ENCODE peak calls at places on chromosomes 16 and 17, in seven cellular contexts. One of them, this sample, is unnamed.

GRCh38 chr17:61485067-61485775 is 33.0 kb downstream of the TBX4 start:
- DNase-seq in H9: no peak
- DNase-seq in IMR-90: peak
- DNase-seq in neuronal stem cell: no peak
- DNase-seq in mesenchymal stem cell: no peak
- DNase-seq in mesendoderm: no peak
- DNase-seq in H1: no peak
- DNase-seq in this sample: no peak

GRCh38 chr17:49101054-49101534 is 31.5 kb upstream of the B4GALNT2 start:
- DNase-seq in H9: no peak
- DNase-seq in IMR-90: peak
- DNase-seq in neuronal stem cell: no peak
- DNase-seq in mesenchymal stem cell: peak
- DNase-seq in mesendoderm: peak
- DNase-seq in H1: no peak
- DNase-seq in this sample: peak

GRCh38 chr17:15516150-15516549 is 47.1 kb downstream of the TVP23C start:
- DNase-seq in H9: no peak
- DNase-seq in IMR-90: peak
- DNase-seq in neuronal stem cell: no peak
- DNase-seq in mesenchymal stem cell: peak
- DNase-seq in mesendoderm: no peak
- DNase-seq in H1: no peak
- DNase-seq in this sample: no peak

GRCh38 chr16:49437344-49437743 is 63.7 kb downstream of the C16orf78 start:
- DNase-seq in H9: no peak
- DNase-seq in IMR-90: no peak
- DNase-seq in neuronal stem cell: no peak
- DNase-seq in mesenchymal stem cell: no peak
- DNase-seq in mesendoderm: no peak
- DNase-seq in H1: no peak
- DNase-seq in this sample: no peak

GRCh38 chr16:52741386-52741785 is 194.4 kb upstream of the TOX3 start:
- DNase-seq in H9: peak
- DNase-seq in IMR-90: no peak
- DNase-seq in neuronal stem cell: peak
- DNase-seq in mesenchymal stem cell: no peak
- DNase-seq in mesendoderm: peak
- DNase-seq in H1: no peak
- DNase-seq in this sample: no peak

GRCh38 chr16:74999683-75000480 is 1.1 kb downstream of the ZNRF1 start:
- DNase-seq in H9: peak
- DNase-seq in IMR-90: no peak
- DNase-seq in neuronal stem cell: no peak
- DNase-seq in mesenchymal stem cell: peak
- DNase-seq in mesendoderm: peak
- DNase-seq in H1: peak
- DNase-seq in this sample: peak

GRCh38 chr17:72266099-72266852 is 145.5 kb downstream of the SOX9 start:
- DNase-seq in H9: no peak
- DNase-seq in IMR-90: no peak
- DNase-seq in neuronal stem cell: no peak
- DNase-seq in mesenchymal stem cell: no peak
- DNase-seq in mesendoderm: no peak
- DNase-seq in H1: no peak
- DNase-seq in this sample: no peak

GRCh38 chr17:28405632-28406477 is at the start of gene SLC46A1:
- DNase-seq in H9: peak
- DNase-seq in IMR-90: no peak
- DNase-seq in neuronal stem cell: no peak
- DNase-seq in mesenchymal stem cell: peak
- DNase-seq in mesendoderm: peak
- DNase-seq in H1: peak
- DNase-seq in this sample: peak

GRCh38 chr17:73644145-73645049 is at the start of gene SDK2:
- DNase-seq in H9: no peak
- DNase-seq in IMR-90: no peak
- DNase-seq in neuronal stem cell: peak
- DNase-seq in mesenchymal stem cell: peak
- DNase-seq in mesendoderm: peak
- DNase-seq in H1: peak
- DNase-seq in this sample: peak

GRCh38 chr16:80569440-80570105 is 28.8 kb downstream of the DYNLRB2 start:
- DNase-seq in H9: no peak
- DNase-seq in IMR-90: peak
- DNase-seq in neuronal stem cell: no peak
- DNase-seq in mesenchymal stem cell: no peak
- DNase-seq in mesendoderm: no peak
- DNase-seq in H1: no peak
- DNase-seq in this sample: no peak

GRCh38 chr17:29495011-29495410 is 71.8 kb downstream of the ABHD15 start:
- DNase-seq in H9: no peak
- DNase-seq in IMR-90: peak
- DNase-seq in neuronal stem cell: no peak
- DNase-seq in mesenchymal stem cell: peak
- DNase-seq in mesendoderm: no peak
- DNase-seq in H1: no peak
- DNase-seq in this sample: peak

GRCh38 chr16:86852135-86852534 is 273.8 kb downstream of the FOXL1 start:
- DNase-seq in H9: no peak
- DNase-seq in IMR-90: no peak
- DNase-seq in neuronal stem cell: no peak
- DNase-seq in mesenchymal stem cell: no peak
- DNase-seq in mesendoderm: no peak
- DNase-seq in H1: no peak
- DNase-seq in this sample: no peak

GRCh38 chr17:57372156-57372555 is 115.8 kb downstream of the MSI2 start:
- DNase-seq in H9: no peak
- DNase-seq in IMR-90: peak
- DNase-seq in neuronal stem cell: no peak
- DNase-seq in mesenchymal stem cell: peak
- DNase-seq in mesendoderm: no peak
- DNase-seq in H1: no peak
- DNase-seq in this sample: no peak

GRCh38 chr17:81923302-81924260 is 4.0 kb downstream of the MAFG start:
- DNase-seq in H9: peak
- DNase-seq in IMR-90: peak
- DNase-seq in neuronal stem cell: no peak
- DNase-seq in mesenchymal stem cell: peak
- DNase-seq in mesendoderm: peak
- DNase-seq in H1: no peak
- DNase-seq in this sample: no peak

GRCh38 chr16:88527937-88528743 is 42.1 kb upstream of the ZC3H18 start:
- DNase-seq in H9: no peak
- DNase-seq in IMR-90: no peak
- DNase-seq in neuronal stem cell: no peak
- DNase-seq in mesenchymal stem cell: no peak
- DNase-seq in mesendoderm: no peak
- DNase-seq in H1: no peak
- DNase-seq in this sample: no peak

GRCh38 chr16:26569793-26570192 is 496.9 kb upstream of the C16orf82 start:
- DNase-seq in H9: peak
- DNase-seq in IMR-90: no peak
- DNase-seq in neuronal stem cell: peak
- DNase-seq in mesenchymal stem cell: no peak
- DNase-seq in mesendoderm: peak
- DNase-seq in H1: no peak
- DNase-seq in this sample: peak

GRCh38 chr17:19621697-19622096 is 26.9 kb upstream of the ALDH3A2 start:
- DNase-seq in H9: no peak
- DNase-seq in IMR-90: no peak
- DNase-seq in neuronal stem cell: no peak
- DNase-seq in mesenchymal stem cell: no peak
- DNase-seq in mesendoderm: no peak
- DNase-seq in H1: no peak
- DNase-seq in this sample: no peak

GRCh38 chr17:19630651-19631050 is 17.9 kb upstream of the ALDH3A2 start:
- DNase-seq in H9: no peak
- DNase-seq in IMR-90: no peak
- DNase-seq in neuronal stem cell: no peak
- DNase-seq in mesenchymal stem cell: no peak
- DNase-seq in mesendoderm: no peak
- DNase-seq in H1: no peak
- DNase-seq in this sample: no peak

GRCh38 chr17:19629449-19629848 is 19.1 kb upstream of the ALDH3A2 start:
- DNase-seq in H9: no peak
- DNase-seq in IMR-90: no peak
- DNase-seq in neuronal stem cell: no peak
- DNase-seq in mesenchymal stem cell: no peak
- DNase-seq in mesendoderm: no peak
- DNase-seq in H1: no peak
- DNase-seq in this sample: no peak

GRCh38 chr17:19630035-19630434 is 18.5 kb upstream of the ALDH3A2 start:
- DNase-seq in H9: no peak
- DNase-seq in IMR-90: no peak
- DNase-seq in neuronal stem cell: no peak
- DNase-seq in mesenchymal stem cell: no peak
- DNase-seq in mesendoderm: no peak
- DNase-seq in H1: no peak
- DNase-seq in this sample: no peak

DNA sequence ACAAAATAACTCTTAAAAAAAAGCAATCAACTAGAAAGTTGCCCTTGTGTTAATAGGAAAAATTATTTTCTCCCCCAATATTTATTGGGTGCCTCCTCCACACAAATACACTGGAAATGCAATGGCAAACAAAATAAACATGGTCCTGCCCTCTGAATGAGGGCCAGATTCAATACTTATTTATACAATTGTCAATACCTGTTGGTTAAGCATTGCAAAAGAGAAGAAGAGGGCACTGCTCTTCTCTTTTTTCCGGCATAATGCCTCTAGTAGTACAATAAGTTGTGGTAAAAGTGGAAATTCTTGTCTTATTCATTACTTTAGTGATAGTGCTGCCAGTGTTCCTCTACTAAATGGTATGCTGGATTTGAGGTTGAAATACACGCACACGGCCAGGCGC is 22.5 kb upstream of the ALDH3A2 start:
- DNase-seq in H9: no peak
- DNase-seq in IMR-90: no peak
- DNase-seq in neuronal stem cell: no peak
- DNase-seq in mesenchymal stem cell: no peak
- DNase-seq in mesendoderm: no peak
- DNase-seq in H1: no peak
- DNase-seq in this sample: no peak
- H4K8ac ChIP-seq in H9: no peak
- H4K8ac ChIP-seq in IMR-90: no peak
- H4K8ac ChIP-seq in neuronal stem cell: no peak
- H4K8ac ChIP-seq in mesenchymal stem cell: no peak
- H4K8ac ChIP-seq in mesendoderm: no peak
- H4K8ac ChIP-seq in H1: no peak
- H4K8ac ChIP-seq in this sample: no peak

GRCh38 chr16:1007284-1007850 is 25.8 kb downstream of the SOX8 start:
- DNase-seq in H9: no peak
- DNase-seq in IMR-90: no peak
- DNase-seq in neuronal stem cell: no peak
- DNase-seq in mesenchymal stem cell: no peak
- DNase-seq in mesendoderm: no peak
- DNase-seq in H1: no peak
- DNase-seq in this sample: no peak
- H4K8ac ChIP-seq in H9: no peak
- H4K8ac ChIP-seq in IMR-90: no peak
- H4K8ac ChIP-seq in neuronal stem cell: no peak
- H4K8ac ChIP-seq in mesenchymal stem cell: no peak
- H4K8ac ChIP-seq in mesendoderm: no peak
- H4K8ac ChIP-seq in H1: peak
- H4K8ac ChIP-seq in this sample: no peak

GRCh38 chr17:68302066-68302564 is 10.8 kb downstream of the ARSG start:
- DNase-seq in H9: no peak
- DNase-seq in IMR-90: peak
- DNase-seq in neuronal stem cell: no peak
- DNase-seq in mesenchymal stem cell: no peak
- DNase-seq in mesendoderm: peak
- DNase-seq in H1: no peak
- DNase-seq in this sample: peak
- H4K8ac ChIP-seq in H9: no peak
- H4K8ac ChIP-seq in IMR-90: no peak
- H4K8ac ChIP-seq in neuronal stem cell: no peak
- H4K8ac ChIP-seq in mesenchymal stem cell: peak
- H4K8ac ChIP-seq in mesendoderm: no peak
- H4K8ac ChIP-seq in H1: no peak
- H4K8ac ChIP-seq in this sample: peak

GRCh38 chr17:18971801-18972200 is 19.8 kb downstream of the SLC5A10 start:
- DNase-seq in H9: no peak
- DNase-seq in IMR-90: no peak
- DNase-seq in neuronal stem cell: no peak
- DNase-seq in mesenchymal stem cell: no peak
- DNase-seq in mesendoderm: no peak
- DNase-seq in H1: no peak
- DNase-seq in this sample: no peak
- H4K8ac ChIP-seq in H9: no peak
- H4K8ac ChIP-seq in IMR-90: no peak
- H4K8ac ChIP-seq in neuronal stem cell: no peak
- H4K8ac ChIP-seq in mesenchymal stem cell: no peak
- H4K8ac ChIP-seq in mesendoderm: no peak
- H4K8ac ChIP-seq in H1: no peak
- H4K8ac ChIP-seq in this sample: no peak

GRCh38 chr16:50619702-50620491 is 61.2 kb downstream of the SNX20 start:
- DNase-seq in H9: no peak
- DNase-seq in IMR-90: no peak
- DNase-seq in neuronal stem cell: no peak
- DNase-seq in mesenchymal stem cell: no peak
- DNase-seq in mesendoderm: no peak
- DNase-seq in H1: no peak
- DNase-seq in this sample: no peak
- H4K8ac ChIP-seq in H9: no peak
- H4K8ac ChIP-seq in IMR-90: no peak
- H4K8ac ChIP-seq in neuronal stem cell: no peak
- H4K8ac ChIP-seq in mesenchymal stem cell: no peak
- H4K8ac ChIP-seq in mesendoderm: no peak
- H4K8ac ChIP-seq in H1: no peak
- H4K8ac ChIP-seq in this sample: no peak

DNA sequence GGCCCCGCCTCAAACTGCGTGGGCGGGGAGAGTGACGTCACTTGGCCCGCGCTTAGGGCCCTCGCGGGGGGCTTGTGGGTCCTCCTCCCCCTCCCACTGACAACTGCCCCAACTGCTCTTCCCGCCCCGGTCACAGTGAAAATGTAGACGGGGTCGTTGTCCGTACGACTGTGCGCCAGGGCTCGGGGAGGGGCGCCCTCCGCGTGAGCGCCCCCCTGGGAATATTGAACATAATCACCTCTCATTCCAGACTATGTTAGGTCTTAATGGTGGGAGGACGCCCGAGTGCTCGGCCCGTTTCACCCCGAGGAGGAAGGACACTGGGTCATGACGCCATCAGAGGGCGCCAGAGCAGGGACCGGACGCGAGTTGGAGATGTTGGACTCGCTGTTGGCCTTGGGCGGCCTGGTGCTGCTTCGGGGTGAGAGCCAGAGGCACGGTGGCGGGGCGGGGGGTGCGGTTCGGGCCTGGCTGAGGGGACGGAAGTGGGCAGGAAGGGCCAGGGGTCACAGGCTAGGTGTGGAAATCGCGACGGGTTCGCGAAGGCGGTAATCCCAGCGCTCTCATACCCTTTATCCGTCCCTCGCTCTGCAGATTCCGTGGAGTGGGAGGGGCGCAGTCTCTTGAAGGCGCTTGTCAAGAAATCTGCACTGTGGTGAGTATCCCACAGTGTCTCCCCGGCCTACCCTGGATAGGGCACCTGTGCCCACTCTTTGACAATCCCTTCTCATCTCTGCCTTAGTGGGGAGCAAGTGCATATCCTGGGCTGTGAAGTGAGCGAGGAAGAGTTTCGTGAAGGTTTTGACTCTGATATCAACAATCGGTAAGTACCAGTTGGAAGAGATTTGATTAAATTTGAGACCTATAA is at the start of gene ELP5:
- DNase-seq in H9: peak
- DNase-seq in IMR-90: peak
- DNase-seq in neuronal stem cell: peak
- DNase-seq in mesenchymal stem cell: peak
- DNase-seq in mesendoderm: peak
- DNase-seq in H1: peak
- DNase-seq in this sample: peak
- H4K8ac ChIP-seq in H9: no peak
- H4K8ac ChIP-seq in IMR-90: peak
- H4K8ac ChIP-seq in neuronal stem cell: no peak
- H4K8ac ChIP-seq in mesenchymal stem cell: peak
- H4K8ac ChIP-seq in mesendoderm: peak
- H4K8ac ChIP-seq in H1: peak
- H4K8ac ChIP-seq in this sample: peak

This sample was measured in trophoblast cell.